ENCODE peak calls at places on chromosomes 11 and 22, in nine cellular contexts. One of them, this sample, is unnamed.

GRCh38 chr11:6022954-6023353 is 7.6 kb downstream of the OR56A1 start:
- DNase-seq in HFFc6: peak; percentile 36
- DNase-seq in mesothelial cell of epicardium: no peak
- DNase-seq in MCF 10A: peak; percentile 61
- DNase-seq in GM12865: peak; percentile 49
- DNase-seq in HCT116: peak; percentile 33
- DNase-seq in cardiac muscle cell: peak; percentile 67
- DNase-seq in MM.1S: peak; percentile 85
- DNase-seq in fibroblast of lung: peak; percentile 20
- DNase-seq in this sample: no peak

GRCh38 chr11:464316-464715 is 14.2 kb downstream of the PTDSS2 start:
- DNase-seq in fibroblast of lung: no peak
- DNase-seq in MCF 10A: no peak
- DNase-seq in MM.1S: no peak
- DNase-seq in GM12865: no peak
- DNase-seq in HCT116: no peak
- DNase-seq in cardiac muscle cell: no peak
- DNase-seq in HFFc6: no peak
- DNase-seq in mesothelial cell of epicardium: no peak
- DNase-seq in this sample: no peak

GRCh38 chr11:3120071-3120792 is 44.9 kb downstream of the OSBPL5 start:
- DNase-seq in mesothelial cell of epicardium: peak; percentile 18
- DNase-seq in fibroblast of lung: no peak
- DNase-seq in MCF 10A: no peak
- DNase-seq in GM12865: no peak
- DNase-seq in HCT116: no peak
- DNase-seq in cardiac muscle cell: no peak
- DNase-seq in MM.1S: no peak
- DNase-seq in HFFc6: no peak
- DNase-seq in this sample: no peak

GRCh38 chr11:110971110-110971509 is 258.9 kb upstream of the ARHGAP20 start:
- DNase-seq in mesothelial cell of epicardium: no peak
- DNase-seq in HCT116: no peak
- DNase-seq in cardiac muscle cell: peak; percentile 88
- DNase-seq in MM.1S: no peak
- DNase-seq in HFFc6: peak; percentile 79
- DNase-seq in fibroblast of lung: peak; percentile 97
- DNase-seq in GM12865: no peak
- DNase-seq in MCF 10A: peak; percentile 16
- DNase-seq in this sample: no peak

GRCh38 chr11:121670792-121671275 is 218.1 kb upstream of the SORL1-AS1 start:
- DNase-seq in cardiac muscle cell: peak; percentile 40
- DNase-seq in HCT116: no peak
- DNase-seq in MCF 10A: no peak
- DNase-seq in fibroblast of lung: peak; percentile 73
- DNase-seq in HFFc6: no peak
- DNase-seq in GM12865: no peak
- DNase-seq in MM.1S: no peak
- DNase-seq in mesothelial cell of epicardium: no peak
- DNase-seq in this sample: no peak

GRCh38 chr11:104764718-104765045 is 133.6 kb downstream of the CASP12 start:
- DNase-seq in MM.1S: peak; percentile 30
- DNase-seq in cardiac muscle cell: no peak
- DNase-seq in HCT116: no peak
- DNase-seq in mesothelial cell of epicardium: no peak
- DNase-seq in MCF 10A: no peak
- DNase-seq in fibroblast of lung: peak; percentile 29
- DNase-seq in HFFc6: no peak
- DNase-seq in GM12865: no peak
- DNase-seq in this sample: no peak

GRCh38 chr11:60711316-60711715 is 11.9 kb downstream of the MS4A8 start:
- DNase-seq in mesothelial cell of epicardium: no peak
- DNase-seq in HCT116: no peak
- DNase-seq in fibroblast of lung: no peak
- DNase-seq in HFFc6: no peak
- DNase-seq in GM12865: no peak
- DNase-seq in cardiac muscle cell: no peak
- DNase-seq in MCF 10A: no peak
- DNase-seq in MM.1S: no peak
- DNase-seq in this sample: no peak

GRCh38 chr22:44595841-44596341 is 97.9 kb upstream of the RTL6 start:
- DNase-seq in MCF 10A: no peak
- DNase-seq in GM12865: no peak
- DNase-seq in HFFc6: no peak
- DNase-seq in mesothelial cell of epicardium: no peak
- DNase-seq in MM.1S: no peak
- DNase-seq in cardiac muscle cell: peak; percentile 55
- DNase-seq in fibroblast of lung: peak; percentile 60
- DNase-seq in HCT116: no peak
- DNase-seq in this sample: no peak

GRCh38 chr11:76635991-76636520 is 34.5 kb downstream of the LRRC32 start:
- DNase-seq in mesothelial cell of epicardium: no peak
- DNase-seq in cardiac muscle cell: no peak
- DNase-seq in HCT116: no peak
- DNase-seq in GM12865: no peak
- DNase-seq in MCF 10A: no peak
- DNase-seq in fibroblast of lung: no peak
- DNase-seq in HFFc6: no peak
- DNase-seq in MM.1S: no peak
- DNase-seq in this sample: no peak

GRCh38 chr22:42269407-42270177 is 861 bp downstream of the TCF20 start:
- DNase-seq in MM.1S: peak; percentile 76
- DNase-seq in cardiac muscle cell: peak; percentile 15
- DNase-seq in fibroblast of lung: no peak
- DNase-seq in mesothelial cell of epicardium: no peak
- DNase-seq in HFFc6: no peak
- DNase-seq in GM12865: peak; percentile 83
- DNase-seq in HCT116: peak; percentile 48
- DNase-seq in MCF 10A: peak; percentile 71
- DNase-seq in this sample: peak; percentile 86
- TF ChIP-seq CTCF in MM.1S: peak; percentile 19
- TF ChIP-seq CTCF in cardiac muscle cell: no peak
- TF ChIP-seq CTCF in fibroblast of lung: no peak
- TF ChIP-seq CTCF in mesothelial cell of epicardium: no peak
- TF ChIP-seq CTCF in HFFc6: no peak
- TF ChIP-seq CTCF in GM12865: peak; percentile 22
- TF ChIP-seq CTCF in HCT116: no peak
- TF ChIP-seq CTCF in MCF 10A: peak; percentile 6
- TF ChIP-seq CTCF in this sample: peak; percentile 30

GRCh38 chr11:117220999-117221774 is 10.7 kb downstream of the PCSK7 start:
- DNase-seq in HCT116: no peak
- DNase-seq in HFFc6: no peak
- DNase-seq in MCF 10A: no peak
- DNase-seq in fibroblast of lung: no peak
- DNase-seq in GM12865: no peak
- DNase-seq in mesothelial cell of epicardium: no peak
- DNase-seq in MM.1S: no peak
- DNase-seq in cardiac muscle cell: peak; percentile 84
- DNase-seq in this sample: no peak

GRCh38 chr11:117219995-117220394 is 11.9 kb downstream of the PCSK7 start:
- DNase-seq in HCT116: no peak
- DNase-seq in fibroblast of lung: no peak
- DNase-seq in MCF 10A: no peak
- DNase-seq in HFFc6: no peak
- DNase-seq in cardiac muscle cell: no peak
- DNase-seq in MM.1S: no peak
- DNase-seq in mesothelial cell of epicardium: no peak
- DNase-seq in GM12865: no peak
- DNase-seq in this sample: no peak

GRCh38 chr11:117222991-117223740 is 8.7 kb downstream of the PCSK7 start:
- DNase-seq in HFFc6: no peak
- DNase-seq in MM.1S: no peak
- DNase-seq in fibroblast of lung: no peak
- DNase-seq in HCT116: no peak
- DNase-seq in GM12865: no peak
- DNase-seq in mesothelial cell of epicardium: no peak
- DNase-seq in MCF 10A: no peak
- DNase-seq in cardiac muscle cell: no peak
- DNase-seq in this sample: no peak

GRCh38 chr11:117220568-117220967 is 11.3 kb downstream of the PCSK7 start:
- DNase-seq in fibroblast of lung: no peak
- DNase-seq in HCT116: no peak
- DNase-seq in HFFc6: no peak
- DNase-seq in mesothelial cell of epicardium: no peak
- DNase-seq in GM12865: no peak
- DNase-seq in cardiac muscle cell: peak; percentile 73
- DNase-seq in MM.1S: no peak
- DNase-seq in MCF 10A: no peak
- DNase-seq in this sample: no peak

DNA sequence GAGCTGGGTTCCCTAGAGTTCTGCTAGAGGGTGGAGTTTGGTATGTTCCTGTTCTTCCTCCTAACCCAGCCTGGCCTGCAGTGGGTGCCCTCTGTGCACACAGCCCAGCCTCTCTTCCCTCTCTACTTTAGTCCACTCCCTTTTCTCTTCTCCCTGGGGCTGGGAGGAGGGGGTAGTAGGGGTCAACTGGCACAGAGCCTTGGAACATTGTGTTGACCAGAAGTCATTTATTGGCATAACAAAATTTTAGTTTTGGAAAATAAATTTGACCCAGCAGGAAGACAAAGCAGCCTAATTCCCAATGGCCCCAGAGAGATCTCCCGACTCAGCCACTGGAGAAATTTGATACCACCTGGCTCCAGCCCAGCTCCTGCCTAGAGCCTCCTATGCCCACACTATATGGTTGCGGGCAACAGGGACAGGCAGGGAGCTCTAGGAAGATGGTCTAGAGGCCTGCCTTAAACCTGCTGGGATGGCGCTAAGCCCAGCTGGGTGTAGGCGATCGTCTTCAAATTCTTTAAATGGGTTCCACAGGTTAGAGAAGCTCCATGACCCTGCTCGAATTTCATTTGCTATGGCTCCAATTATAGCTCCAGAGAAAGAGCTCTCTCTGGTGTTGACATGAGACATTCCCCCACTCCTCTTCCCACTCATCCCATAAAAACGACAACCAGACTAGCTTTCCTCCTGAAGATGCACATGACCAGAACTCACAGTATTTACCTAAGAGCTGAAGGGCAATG is 9.9 kb downstream of the PCSK7 start:
- DNase-seq in MM.1S: no peak
- DNase-seq in MCF 10A: peak; percentile 87
- DNase-seq in mesothelial cell of epicardium: no peak
- DNase-seq in GM12865: no peak
- DNase-seq in HFFc6: peak; percentile 52
- DNase-seq in fibroblast of lung: no peak
- DNase-seq in cardiac muscle cell: peak; percentile 85
- DNase-seq in HCT116: no peak
- DNase-seq in this sample: no peak
- TF ChIP-seq CTCF in MM.1S: no peak
- TF ChIP-seq CTCF in MCF 10A: no peak
- TF ChIP-seq CTCF in mesothelial cell of epicardium: no peak
- TF ChIP-seq CTCF in GM12865: no peak
- TF ChIP-seq CTCF in HFFc6: peak; percentile 20
- TF ChIP-seq CTCF in fibroblast of lung: peak; percentile 16
- TF ChIP-seq CTCF in cardiac muscle cell: no peak
- TF ChIP-seq CTCF in HCT116: no peak
- TF ChIP-seq CTCF in this sample: no peak

GRCh38 chr11:47267858-47268257 is 2.1 kb upstream of the MADD start:
- DNase-seq in MM.1S: no peak
- DNase-seq in cardiac muscle cell: no peak
- DNase-seq in fibroblast of lung: no peak
- DNase-seq in mesothelial cell of epicardium: no peak
- DNase-seq in GM12865: no peak
- DNase-seq in HCT116: no peak
- DNase-seq in HFFc6: no peak
- DNase-seq in MCF 10A: no peak
- DNase-seq in this sample: no peak

GRCh38 chr11:47269829-47270305 is at the start of gene MADD:
- DNase-seq in MM.1S: peak; percentile 92
- DNase-seq in MCF 10A: peak; percentile 70
- DNase-seq in cardiac muscle cell: peak; percentile 89
- DNase-seq in HCT116: peak; percentile 55
- DNase-seq in fibroblast of lung: peak; percentile 73
- DNase-seq in mesothelial cell of epicardium: peak; percentile 71
- DNase-seq in HFFc6: peak; percentile 60
- DNase-seq in GM12865: peak; percentile 96
- DNase-seq in this sample: peak; percentile 97

GRCh38 chr11:47270331-47271271 is 668 bp downstream of the MADD start:
- DNase-seq in cardiac muscle cell: peak; percentile 70
- DNase-seq in GM12865: peak; percentile 41
- DNase-seq in MM.1S: peak; percentile 26
- DNase-seq in HCT116: no peak
- DNase-seq in MCF 10A: peak; percentile 47
- DNase-seq in fibroblast of lung: peak; percentile 64
- DNase-seq in mesothelial cell of epicardium: no peak
- DNase-seq in HFFc6: peak; percentile 55
- DNase-seq in this sample: peak; percentile 24

GRCh38 chr11:47268448-47269001 is 1.4 kb upstream of the MADD start:
- DNase-seq in cardiac muscle cell: no peak
- DNase-seq in MCF 10A: no peak
- DNase-seq in mesothelial cell of epicardium: no peak
- DNase-seq in MM.1S: no peak
- DNase-seq in GM12865: no peak
- DNase-seq in HCT116: no peak
- DNase-seq in HFFc6: no peak
- DNase-seq in fibroblast of lung: no peak
- DNase-seq in this sample: no peak

DNA sequence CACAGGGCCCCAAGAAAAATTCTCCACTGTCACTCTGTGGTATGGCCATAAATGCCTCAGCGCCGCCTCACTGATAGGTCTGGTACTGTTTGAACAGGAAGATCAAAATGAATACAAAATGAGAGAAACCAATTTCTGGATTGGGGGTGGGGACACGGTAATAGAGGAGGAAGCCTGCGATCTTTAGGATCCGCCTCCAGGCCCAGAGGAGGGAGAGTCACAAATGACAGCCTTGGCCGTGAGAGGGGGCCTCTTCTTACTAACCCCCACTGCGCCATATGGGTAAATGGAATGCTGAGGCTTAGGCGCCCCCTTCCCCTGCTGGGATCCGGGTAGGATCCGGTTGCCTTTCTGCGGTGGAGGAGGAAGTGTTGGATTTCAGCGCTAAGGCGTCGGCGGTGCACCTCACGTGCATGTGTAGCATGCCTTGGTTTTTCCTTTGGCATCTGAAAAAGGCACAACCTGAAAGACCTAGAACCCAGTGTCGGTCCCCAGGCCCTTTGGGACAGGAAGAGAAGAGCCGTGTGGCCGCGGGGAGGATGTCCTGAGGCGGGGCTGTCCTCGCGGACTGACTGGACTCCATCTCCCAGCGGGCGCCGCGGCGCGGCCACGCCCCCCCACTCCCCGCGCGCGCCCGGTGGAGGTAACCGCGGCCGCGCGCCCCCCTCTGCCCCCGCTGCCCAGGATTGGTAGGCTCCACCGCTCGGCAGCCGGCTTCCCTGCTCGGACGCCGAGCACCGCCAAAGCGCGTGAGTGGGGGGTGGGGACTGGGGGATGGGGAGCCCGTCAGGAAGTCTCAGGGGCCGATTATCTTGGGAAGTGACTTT is 718 bp upstream of the MADD start:
- DNase-seq in HCT116: peak; percentile 47
- DNase-seq in GM12865: peak; percentile 95
- DNase-seq in cardiac muscle cell: peak; percentile 94
- DNase-seq in MCF 10A: peak; percentile 84
- DNase-seq in mesothelial cell of epicardium: peak; percentile 83
- DNase-seq in MM.1S: peak; percentile 83
- DNase-seq in fibroblast of lung: peak; percentile 84
- DNase-seq in HFFc6: peak; percentile 88
- DNase-seq in this sample: peak; percentile 93
- TF ChIP-seq CTCF in HCT116: no peak
- TF ChIP-seq CTCF in GM12865: no peak
- TF ChIP-seq CTCF in cardiac muscle cell: peak; percentile 17
- TF ChIP-seq CTCF in MCF 10A: no peak
- TF ChIP-seq CTCF in mesothelial cell of epicardium: no peak
- TF ChIP-seq CTCF in MM.1S: no peak
- TF ChIP-seq CTCF in fibroblast of lung: peak; percentile 6
- TF ChIP-seq CTCF in HFFc6: peak; percentile 55
- TF ChIP-seq CTCF in this sample: no peak

GRCh38 chr22:25060522-25061071 is 108.1 kb downstream of the KIAA1671 start:
- DNase-seq in GM12865: no peak
- DNase-seq in HCT116: no peak
- DNase-seq in cardiac muscle cell: no peak
- DNase-seq in mesothelial cell of epicardium: no peak
- DNase-seq in fibroblast of lung: no peak
- DNase-seq in HFFc6: no peak
- DNase-seq in MM.1S: no peak
- DNase-seq in MCF 10A: no peak
- DNase-seq in this sample: no peak
- TF ChIP-seq CTCF in GM12865: peak; percentile 20
- TF ChIP-seq CTCF in HCT116: peak; percentile 49
- TF ChIP-seq CTCF in cardiac muscle cell: peak; percentile 21
- TF ChIP-seq CTCF in mesothelial cell of epicardium: peak; percentile 31
- TF ChIP-seq CTCF in fibroblast of lung: peak; percentile 2
- TF ChIP-seq CTCF in HFFc6: peak; percentile 39
- TF ChIP-seq CTCF in MM.1S: peak; percentile 35
- TF ChIP-seq CTCF in MCF 10A: no peak
- TF ChIP-seq CTCF in this sample: no peak

This sample was measured in GM10248.